ENCODE peak calls at places on chromosomes 12 and 14, in ten cellular contexts. One of them, this sample, is unnamed.

GRCh38 chr12:94553875-94554274 is 94.2 kb upstream of the CEP83 start:
- DNase-seq in NCI-H748 treated with DMSO at 0.1 percent for 48 hours: no peak
- DNase-seq in amygdala: no peak
- DNase-seq in fibroblast of pulmonary artery: no peak
- DNase-seq in GDM1: no peak
- DNase-seq in MV-4-11: no peak
- DNase-seq in type B pancreatic cell: no peak
- DNase-seq in HCEC 1CT: no peak
- DNase-seq in T-helper 1 cell: no peak
- DNase-seq in GOT3: no peak
- DNase-seq in this sample: no peak

GRCh38 chr14:96055753-96056508 is 16.8 kb downstream of the C14orf132 start:
- DNase-seq in NCI-H748 treated with DMSO at 0.1 percent for 48 hours: no peak
- DNase-seq in amygdala: peak; percentile 43
- DNase-seq in fibroblast of pulmonary artery: no peak
- DNase-seq in GDM1: no peak
- DNase-seq in MV-4-11: no peak
- DNase-seq in type B pancreatic cell: no peak
- DNase-seq in HCEC 1CT: no peak
- DNase-seq in T-helper 1 cell: no peak
- DNase-seq in GOT3: no peak
- DNase-seq in this sample: no peak

GRCh38 chr14:25150934-25151790 is 101.2 kb upstream of the STXBP6 start:
- DNase-seq in NCI-H748 treated with DMSO at 0.1 percent for 48 hours: peak; percentile 60
- DNase-seq in amygdala: no peak
- DNase-seq in fibroblast of pulmonary artery: peak; percentile 75
- DNase-seq in GDM1: no peak
- DNase-seq in MV-4-11: peak; percentile 29
- DNase-seq in type B pancreatic cell: no peak
- DNase-seq in HCEC 1CT: peak; percentile 76
- DNase-seq in T-helper 1 cell: no peak
- DNase-seq in GOT3: no peak
- DNase-seq in this sample: no peak

GRCh38 chr14:91897121-91897701 is 29.9 kb upstream of the TC2N start:
- DNase-seq in NCI-H748 treated with DMSO at 0.1 percent for 48 hours: no peak
- DNase-seq in amygdala: peak; percentile 59
- DNase-seq in fibroblast of pulmonary artery: peak; percentile 85
- DNase-seq in GDM1: no peak
- DNase-seq in MV-4-11: no peak
- DNase-seq in type B pancreatic cell: no peak
- DNase-seq in HCEC 1CT: no peak
- DNase-seq in T-helper 1 cell: no peak
- DNase-seq in GOT3: no peak
- DNase-seq in this sample: peak; percentile 89

GRCh38 chr14:21202463-21203358 is 46.8 kb upstream of the OR5AU1 start:
- DNase-seq in NCI-H748 treated with DMSO at 0.1 percent for 48 hours: no peak
- DNase-seq in amygdala: no peak
- DNase-seq in fibroblast of pulmonary artery: no peak
- DNase-seq in GDM1: no peak
- DNase-seq in MV-4-11: peak; percentile 45
- DNase-seq in type B pancreatic cell: no peak
- DNase-seq in HCEC 1CT: no peak
- DNase-seq in T-helper 1 cell: no peak
- DNase-seq in GOT3: no peak
- DNase-seq in this sample: no peak

GRCh38 chr12:72110814-72111615 is 161.2 kb upstream of the TRHDE start:
- DNase-seq in NCI-H748 treated with DMSO at 0.1 percent for 48 hours: no peak
- DNase-seq in amygdala: no peak
- DNase-seq in fibroblast of pulmonary artery: no peak
- DNase-seq in GDM1: no peak
- DNase-seq in MV-4-11: no peak
- DNase-seq in type B pancreatic cell: no peak
- DNase-seq in HCEC 1CT: no peak
- DNase-seq in T-helper 1 cell: no peak
- DNase-seq in GOT3: no peak
- DNase-seq in this sample: no peak

GRCh38 chr14:63203618-63204406 is 431 bp upstream of the RHOJ start:
- DNase-seq in NCI-H748 treated with DMSO at 0.1 percent for 48 hours: peak; percentile 90
- DNase-seq in amygdala: peak; percentile 59
- DNase-seq in fibroblast of pulmonary artery: peak; percentile 100
- DNase-seq in GDM1: no peak
- DNase-seq in MV-4-11: no peak
- DNase-seq in type B pancreatic cell: peak; percentile 79
- DNase-seq in HCEC 1CT: peak; percentile 93
- DNase-seq in T-helper 1 cell: no peak
- DNase-seq in GOT3: peak; percentile 43
- DNase-seq in this sample: peak; percentile 90

GRCh38 chr12:19074700-19075099 is 54.8 kb upstream of the PLEKHA5 start:
- DNase-seq in NCI-H748 treated with DMSO at 0.1 percent for 48 hours: no peak
- DNase-seq in amygdala: no peak
- DNase-seq in fibroblast of pulmonary artery: peak; percentile 25
- DNase-seq in GDM1: no peak
- DNase-seq in MV-4-11: no peak
- DNase-seq in type B pancreatic cell: no peak
- DNase-seq in HCEC 1CT: no peak
- DNase-seq in T-helper 1 cell: no peak
- DNase-seq in GOT3: no peak
- DNase-seq in this sample: no peak

GRCh38 chr14:24900281-24900868 is 149.6 kb downstream of the STXBP6 start:
- DNase-seq in NCI-H748 treated with DMSO at 0.1 percent for 48 hours: no peak
- DNase-seq in amygdala: no peak
- DNase-seq in fibroblast of pulmonary artery: peak; percentile 45
- DNase-seq in GDM1: no peak
- DNase-seq in MV-4-11: no peak
- DNase-seq in type B pancreatic cell: no peak
- DNase-seq in HCEC 1CT: peak; percentile 13
- DNase-seq in T-helper 1 cell: no peak
- DNase-seq in GOT3: no peak
- DNase-seq in this sample: no peak

GRCh38 chr14:61388976-61389576 is 67.7 kb downstream of the PRKCH start:
- DNase-seq in NCI-H748 treated with DMSO at 0.1 percent for 48 hours: no peak
- DNase-seq in amygdala: no peak
- DNase-seq in fibroblast of pulmonary artery: peak; percentile 41
- DNase-seq in GDM1: no peak
- DNase-seq in MV-4-11: no peak
- DNase-seq in type B pancreatic cell: no peak
- DNase-seq in HCEC 1CT: peak; percentile 4
- DNase-seq in T-helper 1 cell: no peak
- DNase-seq in GOT3: no peak
- DNase-seq in this sample: no peak

GRCh38 chr14:37114039-37114438 is 58.4 kb downstream of the SLC25A21 start:
- DNase-seq in NCI-H748 treated with DMSO at 0.1 percent for 48 hours: no peak
- DNase-seq in amygdala: no peak
- DNase-seq in fibroblast of pulmonary artery: no peak
- DNase-seq in GDM1: no peak
- DNase-seq in MV-4-11: no peak
- DNase-seq in type B pancreatic cell: no peak
- DNase-seq in HCEC 1CT: peak; percentile 37
- DNase-seq in T-helper 1 cell: no peak
- DNase-seq in GOT3: no peak
- DNase-seq in this sample: no peak

GRCh38 chr12:57389033-57389432 is 41.8 kb downstream of the R3HDM2 start:
- DNase-seq in NCI-H748 treated with DMSO at 0.1 percent for 48 hours: no peak
- DNase-seq in amygdala: no peak
- DNase-seq in fibroblast of pulmonary artery: peak; percentile 81
- DNase-seq in GDM1: no peak
- DNase-seq in MV-4-11: no peak
- DNase-seq in type B pancreatic cell: no peak
- DNase-seq in HCEC 1CT: peak; percentile 96
- DNase-seq in T-helper 1 cell: no peak
- DNase-seq in GOT3: no peak
- DNase-seq in this sample: no peak

GRCh38 chr12:52285172-52285745 is 6.1 kb downstream of the KRT81 start:
- DNase-seq in NCI-H748 treated with DMSO at 0.1 percent for 48 hours: no peak
- DNase-seq in amygdala: no peak
- DNase-seq in fibroblast of pulmonary artery: no peak
- DNase-seq in GDM1: no peak
- DNase-seq in MV-4-11: no peak
- DNase-seq in type B pancreatic cell: no peak
- DNase-seq in HCEC 1CT: peak; percentile 65
- DNase-seq in T-helper 1 cell: no peak
- DNase-seq in GOT3: no peak
- DNase-seq in this sample: no peak

GRCh38 chr12:90922068-90922743 is 32.8 kb downstream of the CCER1 start:
- DNase-seq in NCI-H748 treated with DMSO at 0.1 percent for 48 hours: no peak
- DNase-seq in amygdala: no peak
- DNase-seq in fibroblast of pulmonary artery: peak; percentile 69
- DNase-seq in GDM1: no peak
- DNase-seq in MV-4-11: no peak
- DNase-seq in type B pancreatic cell: no peak
- DNase-seq in HCEC 1CT: peak; percentile 98
- DNase-seq in T-helper 1 cell: no peak
- DNase-seq in GOT3: no peak
- DNase-seq in this sample: no peak

GRCh38 chr12:104181313-104181712 is 34.3 kb upstream of the TXNRD1 start:
- DNase-seq in NCI-H748 treated with DMSO at 0.1 percent for 48 hours: no peak
- DNase-seq in amygdala: no peak
- DNase-seq in fibroblast of pulmonary artery: peak; percentile 55
- DNase-seq in GDM1: no peak
- DNase-seq in MV-4-11: no peak
- DNase-seq in type B pancreatic cell: no peak
- DNase-seq in HCEC 1CT: peak; percentile 22
- DNase-seq in T-helper 1 cell: no peak
- DNase-seq in GOT3: no peak
- DNase-seq in this sample: no peak

GRCh38 chr14:64447890-64448667 is 17.2 kb upstream of the AKAP5 start:
- DNase-seq in NCI-H748 treated with DMSO at 0.1 percent for 48 hours: no peak
- DNase-seq in amygdala: no peak
- DNase-seq in fibroblast of pulmonary artery: no peak
- DNase-seq in GDM1: no peak
- DNase-seq in MV-4-11: no peak
- DNase-seq in type B pancreatic cell: no peak
- DNase-seq in HCEC 1CT: no peak
- DNase-seq in T-helper 1 cell: no peak
- DNase-seq in GOT3: no peak
- DNase-seq in this sample: no peak

GRCh38 chr14:99174920-99175319 is 97.1 kb downstream of the BCL11B start:
- DNase-seq in NCI-H748 treated with DMSO at 0.1 percent for 48 hours: no peak
- DNase-seq in amygdala: no peak
- DNase-seq in fibroblast of pulmonary artery: no peak
- DNase-seq in GDM1: no peak
- DNase-seq in MV-4-11: no peak
- DNase-seq in type B pancreatic cell: no peak
- DNase-seq in HCEC 1CT: no peak
- DNase-seq in T-helper 1 cell: no peak
- DNase-seq in GOT3: no peak
- DNase-seq in this sample: no peak

GRCh38 chr12:80056845-80057244 is 42.5 kb upstream of the OTOGL start:
- DNase-seq in NCI-H748 treated with DMSO at 0.1 percent for 48 hours: no peak
- DNase-seq in amygdala: no peak
- DNase-seq in fibroblast of pulmonary artery: peak; percentile 88
- DNase-seq in GDM1: no peak
- DNase-seq in MV-4-11: no peak
- DNase-seq in type B pancreatic cell: no peak
- DNase-seq in HCEC 1CT: no peak
- DNase-seq in T-helper 1 cell: no peak
- DNase-seq in GOT3: no peak
- DNase-seq in this sample: peak; percentile 21

GRCh38 chr12:109770861-109771670 is 57.4 kb downstream of the FAM222A start:
- DNase-seq in NCI-H748 treated with DMSO at 0.1 percent for 48 hours: no peak
- DNase-seq in amygdala: no peak
- DNase-seq in fibroblast of pulmonary artery: no peak
- DNase-seq in GDM1: no peak
- DNase-seq in MV-4-11: no peak
- DNase-seq in type B pancreatic cell: peak; percentile 61
- DNase-seq in HCEC 1CT: no peak
- DNase-seq in T-helper 1 cell: no peak
- DNase-seq in GOT3: no peak
- DNase-seq in this sample: no peak

GRCh38 chr14:64178814-64179213 is 115.4 kb downstream of the ESR2 start:
- DNase-seq in NCI-H748 treated with DMSO at 0.1 percent for 48 hours: no peak
- DNase-seq in amygdala: no peak
- DNase-seq in fibroblast of pulmonary artery: no peak
- DNase-seq in GDM1: no peak
- DNase-seq in MV-4-11: no peak
- DNase-seq in type B pancreatic cell: no peak
- DNase-seq in HCEC 1CT: no peak
- DNase-seq in T-helper 1 cell: no peak
- DNase-seq in GOT3: no peak
- DNase-seq in this sample: no peak

GRCh38 chr12:56565510-56566101 is 44.0 kb downstream of the RBMS2 start:
- DNase-seq in NCI-H748 treated with DMSO at 0.1 percent for 48 hours: peak; percentile 5
- DNase-seq in amygdala: no peak
- DNase-seq in fibroblast of pulmonary artery: peak; percentile 99
- DNase-seq in GDM1: no peak
- DNase-seq in MV-4-11: peak; percentile 64
- DNase-seq in type B pancreatic cell: no peak
- DNase-seq in HCEC 1CT: peak; percentile 74
- DNase-seq in T-helper 1 cell: no peak
- DNase-seq in GOT3: no peak
- DNase-seq in this sample: peak; percentile 80

GRCh38 chr12:30613119-30613830 is 82.4 kb downstream of the IPO8 start:
- DNase-seq in NCI-H748 treated with DMSO at 0.1 percent for 48 hours: no peak
- DNase-seq in amygdala: no peak
- DNase-seq in fibroblast of pulmonary artery: peak; percentile 91
- DNase-seq in GDM1: no peak
- DNase-seq in MV-4-11: no peak
- DNase-seq in type B pancreatic cell: no peak
- DNase-seq in HCEC 1CT: peak; percentile 28
- DNase-seq in T-helper 1 cell: no peak
- DNase-seq in GOT3: no peak
- DNase-seq in this sample: no peak

GRCh38 chr14:99725774-99726537 is 41.9 kb downstream of the CYP46A1 start:
- DNase-seq in NCI-H748 treated with DMSO at 0.1 percent for 48 hours: no peak
- DNase-seq in amygdala: no peak
- DNase-seq in fibroblast of pulmonary artery: no peak
- DNase-seq in GDM1: no peak
- DNase-seq in MV-4-11: no peak
- DNase-seq in type B pancreatic cell: no peak
- DNase-seq in HCEC 1CT: no peak
- DNase-seq in T-helper 1 cell: no peak
- DNase-seq in GOT3: no peak
- DNase-seq in this sample: no peak

GRCh38 chr12:124369055-124369900 is 74.4 kb downstream of the RFLNA start:
- DNase-seq in NCI-H748 treated with DMSO at 0.1 percent for 48 hours: no peak
- DNase-seq in amygdala: peak; percentile 79
- DNase-seq in fibroblast of pulmonary artery: peak; percentile 97
- DNase-seq in GDM1: no peak
- DNase-seq in MV-4-11: no peak
- DNase-seq in type B pancreatic cell: no peak
- DNase-seq in HCEC 1CT: peak; percentile 92
- DNase-seq in T-helper 1 cell: no peak
- DNase-seq in GOT3: no peak
- DNase-seq in this sample: peak; percentile 93

GRCh38 chr12:120278137-120279069 is 12.9 kb upstream of the PXN start:
- DNase-seq in NCI-H748 treated with DMSO at 0.1 percent for 48 hours: no peak
- DNase-seq in amygdala: no peak
- DNase-seq in fibroblast of pulmonary artery: no peak
- DNase-seq in GDM1: no peak
- DNase-seq in MV-4-11: no peak
- DNase-seq in type B pancreatic cell: no peak
- DNase-seq in HCEC 1CT: no peak
- DNase-seq in T-helper 1 cell: no peak
- DNase-seq in GOT3: no peak
- DNase-seq in this sample: no peak

GRCh38 chr12:2624543-2625266 is 170.1 kb upstream of the FKBP4 start:
- DNase-seq in NCI-H748 treated with DMSO at 0.1 percent for 48 hours: no peak
- DNase-seq in amygdala: no peak
- DNase-seq in fibroblast of pulmonary artery: no peak
- DNase-seq in GDM1: peak; percentile 74
- DNase-seq in MV-4-11: no peak
- DNase-seq in type B pancreatic cell: no peak
- DNase-seq in HCEC 1CT: peak; percentile 10
- DNase-seq in T-helper 1 cell: no peak
- DNase-seq in GOT3: no peak
- DNase-seq in this sample: no peak